ENCODE peak calls at places on chromosomes 3 and 15, in five cellular contexts. D is lower lobe of right lung, R is cardiac fibroblast, G is IMR-90, Y is osteoblast. J is an unnamed sample.

GRCh38 chr3:12370758-12371157 is 81.9 kb downstream of the PPARG start:
- DNase-seq in D (no peak), R (peak; percentile 60), Y (no peak), G (peak; percentile 36), J (no peak)

GRCh38 chr3:99765042-99765942 is 52.4 kb upstream of the CMSS1 start:
- DNase-seq in G (peak; percentile 73), R (peak; percentile 45), D (no peak), Y (no peak), J (no peak)

GRCh38 chr3:10352146-10352911 is 31.4 kb upstream of the SEC13 start:
- DNase-seq in R (peak; percentile 85), Y (peak; percentile 96), D (peak; percentile 12), G (peak; percentile 98), J (peak; percentile 39)

GRCh38 chr3:194139085-194139976 is 3.4 kb downstream of the HES1 start:
- DNase-seq in G (peak; percentile 76), R (peak; percentile 75), Y (peak; percentile 96), D (no peak), J (no peak)

GRCh38 chr3:134376786-134377431 is 2.7 kb upstream of the AMOTL2 start:
- DNase-seq in R (no peak), Y (no peak), D (no peak), G (no peak), J (peak; percentile 36)

GRCh38 chr15:57694264-57694663 is 12.2 kb upstream of the POLR2M start:
- DNase-seq in D (no peak), G (no peak), Y (peak; percentile 35), R (no peak), J (no peak)

GRCh38 chr3:179768080-179768479 is 115.2 kb downstream of the USP13 start:
- DNase-seq in R (peak; percentile 68), D (no peak), G (peak; percentile 70), Y (peak; percentile 83), J (no peak)

GRCh38 chr3:48119495-48120193 is 68.6 kb downstream of the CDC25A start:
- DNase-seq in Y (peak; percentile 71), G (peak; percentile 55), D (no peak), R (peak; percentile 29), J (peak; percentile 89)

GRCh38 chr3:15781637-15782402 is 16.0 kb downstream of the ANKRD28 start:
- DNase-seq in D (no peak), G (no peak), Y (no peak), R (peak; percentile 42), J (no peak)

GRCh38 chr15:71052356-71052755 is 62.9 kb upstream of the THSD4 start:
- DNase-seq in G (peak; percentile 90), Y (peak; percentile 66), D (no peak), R (peak; percentile 79), J (no peak)

GRCh38 chr3:69058180-69058946 is 6.2 kb upstream of the TMF1 start:
- DNase-seq in D (no peak), G (no peak), R (no peak), Y (no peak), J (no peak)

GRCh38 chr3:132972333-132972732 is 65.9 kb upstream of the TMEM108 start:
- DNase-seq in D (no peak), Y (no peak), G (peak; percentile 19), R (peak; percentile 1), J (no peak)

GRCh38 chr15:34855397-34855796 is 60.0 kb upstream of the ACTC1 start:
- DNase-seq in D (no peak), Y (no peak), R (peak; percentile 84), G (peak; percentile 79), J (no peak)

GRCh38 chr3:143363276-143363675 is 243.7 kb downstream of the CHST2 start:
- DNase-seq in Y (no peak), G (no peak), D (no peak), R (peak; percentile 52), J (no peak)

GRCh38 chr15:32682569-32682968 is 35.2 kb upstream of the GREM1 start:
- DNase-seq in D (no peak), Y (peak; percentile 91), R (peak; percentile 98), G (peak; percentile 95), J (no peak)

GRCh38 chr15:47460775-47461174 is 256.5 kb upstream of the SEMA6D start:
- DNase-seq in R (no peak), Y (no peak), D (peak; percentile 19), G (no peak), J (no peak)

GRCh38 chr3:11254876-11255275 is 17.3 kb upstream of the ATG7 start:
- DNase-seq in R (no peak), D (no peak), Y (no peak), G (no peak), J (no peak)

GRCh38 chr15:25863067-25863967 is at the start of gene ATP10A:
- DNase-seq in D (peak; percentile 62), G (peak; percentile 71), R (peak; percentile 62), Y (peak; percentile 95), J (no peak)

GRCh38 chr3:174120997-174121396 is 723.5 kb downstream of the NLGN1 start:
- DNase-seq in D (no peak), Y (no peak), G (no peak), R (no peak), J (no peak)

GRCh38 chr3:8557298-8557697 is 55.7 kb downstream of the LMCD1 start:
- DNase-seq in Y (no peak), G (peak; percentile 27), R (peak; percentile 48), D (no peak), J (no peak)

GRCh38 chr15:41607033-41607432 is 48.0 kb downstream of the TYRO3 start:
- DNase-seq in D (no peak), G (peak; percentile 97), R (peak; percentile 92), Y (peak; percentile 93), J (no peak)

GRCh38 chr3:115834068-115834467 is 210.8 kb downstream of the GAP43 start:
- DNase-seq in G (peak; percentile 91), Y (no peak), R (peak; percentile 73), D (no peak), J (no peak)

GRCh38 chr15:61053401-61053800 is 175.7 kb downstream of the RORA start:
- DNase-seq in D (no peak), R (no peak), G (no peak), Y (no peak), J (no peak)

GRCh38 chr15:61050844-61051569 is 178.1 kb downstream of the RORA start:
- DNase-seq in G (peak; percentile 31), D (no peak), Y (no peak), R (peak; percentile 41), J (no peak)

GRCh38 chr15:61049934-61050333 is 179.2 kb downstream of the RORA start:
- DNase-seq in R (peak; percentile 85), Y (peak; percentile 58), G (peak; percentile 91), D (no peak), J (no peak)

GRCh38 chr15:61049003-61049402 is 180.1 kb downstream of the RORA start:
- DNase-seq in Y (no peak), R (no peak), G (no peak), D (no peak), J (no peak)

GRCh38 chr15:61051570-61052031 is 177.5 kb downstream of the RORA start:
- DNase-seq in D (no peak), G (peak; percentile 78), R (peak; percentile 88), Y (peak; percentile 81), J (no peak)
- TF ChIP-seq CTCF in D (peak; percentile 48), G (peak; percentile 88), R (peak; percentile 88), Y (peak; percentile 88), J (peak; percentile 70)

DNA sequence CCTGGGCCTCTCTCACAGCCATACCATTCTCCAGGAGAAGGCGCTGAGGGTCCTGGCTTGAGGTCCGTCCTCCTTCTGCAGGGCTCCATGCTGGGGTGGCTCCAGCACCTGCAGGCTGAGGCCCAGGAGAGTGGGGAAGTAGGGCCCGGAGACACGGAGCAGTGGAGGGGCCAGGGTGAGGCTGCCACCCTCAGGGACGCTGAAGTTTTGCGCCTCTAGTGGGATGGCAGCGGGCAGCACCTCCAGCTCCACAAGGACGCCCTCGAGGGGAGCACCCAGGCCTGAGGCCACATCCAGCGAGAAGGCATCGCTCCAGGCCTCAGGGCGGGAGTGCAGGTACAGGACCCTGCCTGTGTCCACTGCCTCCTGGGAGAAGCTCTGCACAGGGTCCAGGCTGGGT is 27.5 kb downstream of the CSPG4 start:
- DNase-seq in D (no peak), Y (peak; percentile 65), G (no peak), R (no peak), J (no peak)
- TF ChIP-seq CTCF in D (no peak), Y (no peak), G (no peak), R (no peak), J (no peak)

GRCh38 chr15:64355559-64356442 is at the start of gene CSNK1G1:
- DNase-seq in D (peak; percentile 96), R (peak; percentile 98), Y (peak; percentile 95), G (peak; percentile 98), J (peak; percentile 98)

GRCh38 chr15:64351265-64351664 is 4.7 kb downstream of the CSNK1G1 start:
- DNase-seq in R (peak; percentile 17), Y (peak; percentile 19), G (peak; percentile 29), D (no peak), J (no peak)

GRCh38 chr15:64361259-64361658 is 5.3 kb upstream of the CSNK1G1 start:
- DNase-seq in D (no peak), G (no peak), Y (no peak), R (no peak), J (no peak)

GRCh38 chr15:64354683-64355558 is 1.1 kb downstream of the CSNK1G1 start:
- DNase-seq in G (no peak), Y (no peak), D (no peak), R (no peak), J (no peak)

GRCh38 chr15:64356443-64357040 is 569 bp upstream of the CSNK1G1 start:
- DNase-seq in G (peak; percentile 87), Y (peak; percentile 88), D (no peak), R (peak; percentile 96), J (no peak)
- TF ChIP-seq CTCF in G (peak; percentile 70), Y (peak; percentile 59), D (peak; percentile 32), R (peak; percentile 26), J (peak; percentile 28)

GRCh38 chr3:64221564-64222257 is 3.6 kb downstream of the PRICKLE2 start:
- DNase-seq in Y (no peak), R (no peak), D (no peak), G (no peak), J (no peak)
- TF ChIP-seq CTCF in Y (no peak), R (no peak), D (no peak), G (peak; percentile 15), J (no peak)

GRCh38 chr3:58332575-58333179 is at the start of gene PXK:
- DNase-seq in R (peak; percentile 78), G (peak; percentile 70), Y (peak; percentile 95), D (peak; percentile 88), J (peak; percentile 93)

GRCh38 chr3:58335432-58335947 is 2.8 kb downstream of the PXK start:
- DNase-seq in R (no peak), G (no peak), D (no peak), Y (peak; percentile 64), J (no peak)

GRCh38 chr3:58334013-58334321 is 1.3 kb downstream of the PXK start:
- DNase-seq in G (no peak), R (no peak), D (no peak), Y (peak; percentile 41), J (no peak)

GRCh38 chr3:58331593-58332152 is 1.0 kb upstream of the PXK start:
- DNase-seq in Y (no peak), R (no peak), G (no peak), D (no peak), J (no peak)

GRCh38 chr3:58333206-58334012 is 717 bp downstream of the PXK start:
- DNase-seq in R (peak; percentile 42), D (peak; percentile 48), Y (peak; percentile 88), G (no peak), J (peak; percentile 78)
- TF ChIP-seq CTCF in R (no peak), D (no peak), Y (no peak), G (no peak), J (peak; percentile 22)